ENCODE peak calls at places on chromosomes 7 and 10, in six cellular contexts. One of them, this sample, is unnamed.

GRCh38 chr10:14409856-14410458 is 79.2 kb upstream of the FRMD4A start:
- DNase-seq in HepG2: no peak
- DNase-seq in K562: no peak
- DNase-seq in IMR-90: no peak
- DNase-seq in GM12878: no peak
- DNase-seq in A549: no peak
- DNase-seq in this sample: no peak

GRCh38 chr7:143850682-143851081 is 51.3 kb downstream of the TCAF1 start:
- DNase-seq in HepG2: no peak
- DNase-seq in GM12878: no peak
- DNase-seq in K562: no peak
- DNase-seq in IMR-90: no peak
- DNase-seq in A549: no peak
- DNase-seq in this sample: no peak

GRCh38 chr7:85324145-85324799 is 137.4 kb upstream of the SEMA3D start:
- DNase-seq in GM12878: no peak
- DNase-seq in K562: no peak
- DNase-seq in HepG2: no peak
- DNase-seq in IMR-90: no peak
- DNase-seq in A549: no peak
- DNase-seq in this sample: peak

GRCh38 chr7:21923663-21924062 is 22.0 kb downstream of the CDCA7L start:
- DNase-seq in IMR-90: peak
- DNase-seq in A549: no peak
- DNase-seq in GM12878: no peak
- DNase-seq in K562: no peak
- DNase-seq in HepG2: no peak
- DNase-seq in this sample: peak

GRCh38 chr7:90455163-90456030 is 14.0 kb upstream of the PTTG1IP2 start:
- DNase-seq in A549: peak
- DNase-seq in IMR-90: peak
- DNase-seq in K562: peak
- DNase-seq in GM12878: peak
- DNase-seq in HepG2: peak
- DNase-seq in this sample: peak

GRCh38 chr10:80474597-80474910 is 20.4 kb downstream of the TSPAN14 start:
- DNase-seq in GM12878: no peak
- DNase-seq in A549: no peak
- DNase-seq in IMR-90: no peak
- DNase-seq in K562: no peak
- DNase-seq in HepG2: no peak
- DNase-seq in this sample: no peak

GRCh38 chr7:143512488-143513340 is 35.0 kb downstream of the TAS2R41 start:
- DNase-seq in K562: no peak
- DNase-seq in HepG2: no peak
- DNase-seq in IMR-90: no peak
- DNase-seq in A549: no peak
- DNase-seq in GM12878: no peak
- DNase-seq in this sample: no peak

GRCh38 chr7:8015095-8015745 is 46.6 kb downstream of the GLCCI1 start:
- DNase-seq in HepG2: no peak
- DNase-seq in IMR-90: no peak
- DNase-seq in A549: no peak
- DNase-seq in GM12878: no peak
- DNase-seq in K562: no peak
- DNase-seq in this sample: no peak

GRCh38 chr10:4197676-4198075 is 412.7 kb upstream of the KLF6 start:
- DNase-seq in GM12878: no peak
- DNase-seq in A549: no peak
- DNase-seq in K562: no peak
- DNase-seq in IMR-90: no peak
- DNase-seq in HepG2: no peak
- DNase-seq in this sample: no peak

GRCh38 chr7:158282461-158283001 is 305.1 kb downstream of the PTPRN2 start:
- DNase-seq in A549: no peak
- DNase-seq in GM12878: no peak
- DNase-seq in IMR-90: no peak
- DNase-seq in K562: no peak
- DNase-seq in HepG2: no peak
- DNase-seq in this sample: no peak
- TF ChIP-seq BHLHE40 in A549: no peak
- TF ChIP-seq BHLHE40 in GM12878: no peak
- TF ChIP-seq BHLHE40 in IMR-90: no peak
- TF ChIP-seq BHLHE40 in K562: no peak
- TF ChIP-seq BHLHE40 in HepG2: no peak
- TF ChIP-seq BHLHE40 in this sample: no peak

GRCh38 chr10:119378737-119379067 is 163.8 kb downstream of the RGS10 start:
- DNase-seq in K562: peak
- DNase-seq in GM12878: no peak
- DNase-seq in HepG2: no peak
- DNase-seq in IMR-90: no peak
- DNase-seq in A549: no peak
- DNase-seq in this sample: no peak
- TF ChIP-seq BHLHE40 in K562: peak
- TF ChIP-seq BHLHE40 in GM12878: no peak
- TF ChIP-seq BHLHE40 in HepG2: no peak
- TF ChIP-seq BHLHE40 in IMR-90: no peak
- TF ChIP-seq BHLHE40 in A549: no peak
- TF ChIP-seq BHLHE40 in this sample: no peak

GRCh38 chr7:43577485-43577951 is 5.4 kb upstream of the STK17A start:
- DNase-seq in K562: peak
- DNase-seq in GM12878: no peak
- DNase-seq in A549: no peak
- DNase-seq in HepG2: no peak
- DNase-seq in IMR-90: peak
- DNase-seq in this sample: no peak
- TF ChIP-seq BHLHE40 in K562: no peak
- TF ChIP-seq BHLHE40 in GM12878: no peak
- TF ChIP-seq BHLHE40 in A549: no peak
- TF ChIP-seq BHLHE40 in HepG2: no peak
- TF ChIP-seq BHLHE40 in IMR-90: no peak
- TF ChIP-seq BHLHE40 in this sample: no peak

GRCh38 chr10:112950714-112951348 is 784 bp downstream of the TCF7L2 start:
- DNase-seq in IMR-90: peak
- DNase-seq in K562: peak
- DNase-seq in HepG2: no peak
- DNase-seq in GM12878: no peak
- DNase-seq in A549: no peak
- DNase-seq in this sample: no peak
- TF ChIP-seq BHLHE40 in IMR-90: no peak
- TF ChIP-seq BHLHE40 in K562: no peak
- TF ChIP-seq BHLHE40 in HepG2: no peak
- TF ChIP-seq BHLHE40 in GM12878: no peak
- TF ChIP-seq BHLHE40 in A549: no peak
- TF ChIP-seq BHLHE40 in this sample: no peak

GRCh38 chr7:107939472-107940145 is 48.6 kb downstream of the DLD start:
- DNase-seq in IMR-90: peak
- DNase-seq in K562: no peak
- DNase-seq in HepG2: no peak
- DNase-seq in GM12878: no peak
- DNase-seq in A549: no peak
- DNase-seq in this sample: no peak
- TF ChIP-seq BHLHE40 in IMR-90: no peak
- TF ChIP-seq BHLHE40 in K562: no peak
- TF ChIP-seq BHLHE40 in HepG2: no peak
- TF ChIP-seq BHLHE40 in GM12878: no peak
- TF ChIP-seq BHLHE40 in A549: no peak
- TF ChIP-seq BHLHE40 in this sample: no peak

DNA sequence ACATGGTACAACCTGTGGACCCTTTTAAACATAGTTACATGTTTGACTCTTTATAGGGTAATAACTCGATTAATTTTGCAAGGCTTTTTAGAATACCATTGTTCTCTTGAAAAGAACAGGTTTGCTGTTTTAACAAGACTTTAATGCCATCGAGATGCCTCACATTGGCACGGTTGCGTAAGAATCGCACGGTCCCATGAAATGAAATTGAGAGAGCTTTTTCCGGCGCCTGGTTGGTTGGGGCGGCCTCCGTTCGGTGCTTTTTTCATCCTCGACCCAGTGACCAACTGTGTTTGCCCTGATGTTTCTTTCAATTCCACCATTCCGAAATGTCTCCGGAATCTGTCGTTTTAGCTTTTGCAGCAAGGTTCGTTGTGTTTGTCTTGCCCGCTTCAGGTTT is 142.4 kb downstream of the CUX1 start:
- DNase-seq in HepG2: no peak
- DNase-seq in A549: no peak
- DNase-seq in IMR-90: no peak
- DNase-seq in K562: no peak
- DNase-seq in GM12878: no peak
- DNase-seq in this sample: no peak
- TF ChIP-seq BHLHE40 in HepG2: no peak
- TF ChIP-seq BHLHE40 in A549: no peak
- TF ChIP-seq BHLHE40 in IMR-90: no peak
- TF ChIP-seq BHLHE40 in K562: no peak
- TF ChIP-seq BHLHE40 in GM12878: no peak
- TF ChIP-seq BHLHE40 in this sample: no peak

DNA sequence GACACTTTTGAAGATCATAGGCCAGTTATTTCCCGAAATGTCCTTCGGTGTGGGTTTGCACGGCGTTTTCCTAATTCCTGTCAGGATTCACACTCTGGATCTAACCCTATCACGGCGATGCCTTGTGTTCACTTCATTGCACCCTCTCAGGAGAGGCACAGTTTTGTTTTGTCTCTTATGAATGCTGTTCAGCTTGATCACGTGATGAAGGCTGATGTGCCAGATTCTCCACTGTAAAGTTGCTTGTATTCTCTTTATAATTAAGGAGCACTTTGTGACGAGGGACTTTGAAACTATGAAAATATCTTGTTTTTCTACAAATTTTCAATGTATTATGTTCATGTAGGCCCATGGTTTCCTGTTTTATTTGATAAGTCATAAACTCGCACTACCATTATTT is 568.1 kb downstream of the ACTR3B start:
- DNase-seq in GM12878: no peak
- DNase-seq in A549: no peak
- DNase-seq in K562: no peak
- DNase-seq in IMR-90: no peak
- DNase-seq in HepG2: no peak
- DNase-seq in this sample: no peak
- TF ChIP-seq BHLHE40 in GM12878: no peak
- TF ChIP-seq BHLHE40 in A549: no peak
- TF ChIP-seq BHLHE40 in K562: no peak
- TF ChIP-seq BHLHE40 in IMR-90: no peak
- TF ChIP-seq BHLHE40 in HepG2: no peak
- TF ChIP-seq BHLHE40 in this sample: no peak

GRCh38 chr7:98553666-98554065 is 63.4 kb upstream of the NPTX2 start:
- DNase-seq in K562: no peak
- DNase-seq in A549: no peak
- DNase-seq in GM12878: no peak
- DNase-seq in IMR-90: no peak
- DNase-seq in HepG2: no peak
- DNase-seq in this sample: no peak
- TF ChIP-seq BHLHE40 in K562: no peak
- TF ChIP-seq BHLHE40 in A549: no peak
- TF ChIP-seq BHLHE40 in GM12878: no peak
- TF ChIP-seq BHLHE40 in IMR-90: no peak
- TF ChIP-seq BHLHE40 in HepG2: no peak
- TF ChIP-seq BHLHE40 in this sample: no peak

This sample was measured in HEK293T.